ENCODE peak calls at places on chromosomes 5 and 9, in nine cellular contexts. M is coronary artery, F is BE2C, P is right lobe of liver, N is cardiac muscle cell, X is Calu3, K is IMR-90, J is fibroblast of pulmonary artery, C is tibial artery. T is an unnamed sample.

GRCh38 chr9:22157271-22157670 is 148.2 kb upstream of the CDKN2B start:
- DNase-seq in K (peak), P (no peak), C (no peak), X (no peak), J (no peak), M (no peak), F (no peak), N (no peak), T (no peak)

GRCh38 chr9:32423371-32423770 is 38.9 kb downstream of the ACO1 start:
- DNase-seq in K (peak), M (no peak), F (no peak), X (peak), P (no peak), N (no peak), C (no peak), J (peak), T (peak)

GRCh38 chr9:92686954-92687353 is 17.0 kb upstream of the IPPK start:
- DNase-seq in F (no peak), C (no peak), M (peak), P (no peak), K (no peak), X (no peak), N (no peak), J (peak), T (no peak)

GRCh38 chr5:142325677-142326479 is 1.1 kb upstream of the SPRY4 start:
- DNase-seq in X (peak), J (peak), C (no peak), P (peak), F (peak), K (peak), N (peak), M (no peak), T (peak)

GRCh38 chr9:98248737-98249474 is 6.5 kb downstream of the TBC1D2 start:
- DNase-seq in X (peak), C (peak), N (no peak), K (peak), M (peak), P (peak), F (no peak), J (peak), T (peak)

GRCh38 chr5:16784088-16784487 is 152.0 kb downstream of the MYO10 start:
- DNase-seq in X (no peak), C (no peak), J (peak), M (no peak), F (no peak), K (peak), P (no peak), N (no peak), T (peak)

GRCh38 chr5:5141625-5142527 is 1.7 kb downstream of the ADAMTS16 start:
- DNase-seq in M (no peak), X (peak), K (peak), J (peak), P (no peak), F (peak), C (no peak), N (peak), T (peak)

GRCh38 chr5:73764586-73764985 is 138.6 kb downstream of the ARHGEF28 start:
- DNase-seq in X (peak), K (peak), P (no peak), M (no peak), N (no peak), C (no peak), J (peak), F (no peak), T (peak)

GRCh38 chr9:137438591-137439157 is 2.5 kb downstream of the ENTPD8 start:
- DNase-seq in N (no peak), M (no peak), P (peak), J (no peak), F (peak), X (no peak), K (no peak), C (no peak), T (no peak)

GRCh38 chr9:114671605-114672004 is 10.4 kb downstream of the TEX48 start:
- DNase-seq in F (no peak), C (no peak), X (no peak), J (no peak), M (no peak), P (no peak), K (no peak), N (no peak), T (no peak)

GRCh38 chr5:171107650-171108049 is 201.4 kb upstream of the TLX3 start:
- DNase-seq in M (no peak), X (no peak), K (no peak), P (no peak), N (no peak), J (no peak), C (no peak), F (no peak), T (no peak)

GRCh38 chr5:113382736-113383135 is 52.1 kb downstream of the TSSK1B start:
- DNase-seq in M (no peak), C (no peak), N (no peak), K (no peak), P (no peak), J (peak), X (no peak), F (no peak), T (no peak)

GRCh38 chr5:109961755-109962154 is 272.0 kb downstream of the MAN2A1 start:
- DNase-seq in C (no peak), K (no peak), P (no peak), M (no peak), J (no peak), F (no peak), N (no peak), X (no peak), T (peak)

GRCh38 chr5:169354263-169354662 is 53.3 kb upstream of the SLIT3 start:
- DNase-seq in X (no peak), F (no peak), C (no peak), N (no peak), K (peak), J (no peak), M (no peak), P (no peak), T (peak)

GRCh38 chr5:107468286-107468685 is 202.5 kb downstream of the EFNA5 start:
- DNase-seq in P (no peak), X (no peak), C (no peak), J (no peak), M (no peak), F (no peak), K (no peak), N (peak), T (no peak)

GRCh38 chr9:98784855-98785254 is 11.5 kb downstream of the ANKS6 start:
- DNase-seq in J (no peak), K (no peak), P (no peak), X (no peak), C (no peak), F (no peak), M (no peak), N (no peak), T (no peak)

GRCh38 chr5:58016329-58016728 is 443.6 kb downstream of the PLK2 start:
- DNase-seq in F (no peak), N (no peak), M (no peak), P (no peak), C (no peak), X (no peak), K (peak), J (peak), T (no peak)

GRCh38 chr5:91885291-91886265 is 502.5 kb upstream of the ARRDC3 start:
- DNase-seq in N (no peak), C (no peak), P (no peak), F (no peak), M (no peak), K (no peak), X (peak), J (no peak), T (no peak)

GRCh38 chr5:157948738-157949410 is 89.9 kb upstream of the CLINT1 start:
- DNase-seq in N (peak), X (peak), P (peak), F (peak), J (peak), M (peak), K (peak), C (peak), T (peak)

GRCh38 chr9:88476491-88477271 is 58.3 kb upstream of the NXNL2 start:
- DNase-seq in M (no peak), K (peak), N (peak), P (no peak), J (no peak), C (no peak), F (no peak), X (no peak), T (no peak)

GRCh38 chr5:169703803-169704202 is 66.7 kb downstream of the DOCK2 start:
- DNase-seq in P (no peak), J (no peak), N (no peak), F (no peak), X (no peak), K (no peak), M (no peak), C (no peak), T (no peak)

GRCh38 chr5:120655828-120656435 is 191.8 kb downstream of the PRR16 start:
- DNase-seq in N (peak), J (peak), P (no peak), F (peak), M (no peak), C (no peak), X (peak), K (peak), T (no peak)

GRCh38 chr5:132446621-132447020 is 44.0 kb downstream of the IRF1 start:
- DNase-seq in J (peak), P (peak), F (no peak), K (peak), C (peak), X (no peak), M (no peak), N (no peak), T (no peak)

GRCh38 chr5:976849-977751 is 31.5 kb upstream of the NKD2 start:
- DNase-seq in J (no peak), N (no peak), P (no peak), F (no peak), M (peak), X (no peak), K (no peak), C (peak), T (peak)

GRCh38 chr5:121937762-121938161 is 24.0 kb upstream of the SRFBP1 start:
- DNase-seq in P (no peak), N (no peak), K (no peak), M (no peak), X (no peak), F (no peak), C (no peak), J (peak), T (no peak)

GRCh38 chr5:12865529-12865928 is 961.3 kb upstream of the CTNND2 start:
- DNase-seq in K (no peak), N (no peak), C (no peak), J (peak), X (no peak), F (no peak), M (no peak), P (no peak), T (no peak)

DNA sequence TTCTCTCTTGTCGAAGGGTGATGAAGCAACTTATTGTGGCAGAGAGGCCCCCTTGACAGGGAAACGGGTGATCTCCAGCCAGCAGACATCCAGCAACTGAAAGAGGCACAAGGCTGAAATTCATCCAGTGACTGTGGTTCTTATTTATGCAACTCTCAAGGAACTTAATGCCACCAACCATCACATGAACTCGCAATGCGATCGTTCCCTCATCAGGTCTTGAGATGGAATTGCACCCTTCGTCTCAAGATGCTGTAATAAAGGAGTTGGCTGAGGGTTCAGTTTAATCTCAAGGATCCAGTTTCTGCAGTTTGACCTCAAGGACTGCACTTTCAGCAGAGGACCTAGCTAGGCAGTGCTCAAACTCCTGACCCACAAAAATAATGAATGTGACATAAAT is 957.6 kb upstream of the CTNND2 start:
- DNase-seq in J (no peak), F (no peak), K (no peak), M (no peak), P (no peak), N (peak), X (no peak), C (no peak), T (no peak)
- TF ChIP-seq CTCF in J (no peak), F (no peak), K (no peak), M (no peak), P (no peak), N (no peak), X (no peak), C (no peak), T (no peak)

GRCh38 chr9:108468364-108468763 is 387.4 kb downstream of the ACTL7B start:
- DNase-seq in N (peak), C (no peak), F (peak), M (no peak), P (no peak), J (peak), K (peak), X (peak), T (no peak)
- TF ChIP-seq CTCF in N (peak), C (no peak), F (peak), M (no peak), P (peak), J (peak), K (peak), X (no peak), T (peak)

GRCh38 chr5:62783374-62784057 is 204.9 kb downstream of the LRRC70 start:
- DNase-seq in F (no peak), C (no peak), K (no peak), N (no peak), P (no peak), M (no peak), J (no peak), X (no peak), T (no peak)

GRCh38 chr5:62778327-62779009 is 199.8 kb downstream of the LRRC70 start:
- DNase-seq in F (no peak), C (no peak), P (no peak), X (no peak), J (no peak), M (no peak), K (no peak), N (no peak), T (peak)

GRCh38 chr5:62780888-62781287 is 202.3 kb downstream of the LRRC70 start:
- DNase-seq in P (no peak), M (no peak), N (no peak), X (no peak), F (no peak), C (no peak), K (no peak), J (no peak), T (no peak)

GRCh38 chr5:62780230-62780629 is 201.6 kb downstream of the LRRC70 start:
- DNase-seq in P (no peak), N (no peak), F (no peak), J (no peak), K (no peak), C (no peak), X (no peak), M (no peak), T (no peak)

DNA sequence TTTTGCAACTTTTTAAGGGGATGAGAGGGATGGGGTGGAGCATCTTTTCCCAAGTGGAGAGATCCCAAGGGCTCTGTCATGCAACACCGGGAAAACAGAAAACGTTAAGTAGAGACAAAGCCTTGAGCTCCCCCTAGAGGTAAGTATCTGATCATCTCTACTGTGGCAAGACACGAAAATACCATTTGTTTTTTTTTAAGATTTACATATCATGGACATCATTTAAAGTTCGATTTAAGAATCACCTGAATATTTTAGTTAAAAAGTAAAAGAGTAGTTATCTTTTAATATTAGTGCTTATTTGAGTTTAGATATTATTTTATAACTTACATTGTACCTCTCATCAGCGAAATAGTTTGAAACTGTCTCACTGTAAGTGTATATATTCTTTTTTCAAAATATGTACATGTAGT is 200.4 kb downstream of the LRRC70 start:
- DNase-seq in M (no peak), J (peak), X (peak), K (peak), P (no peak), F (peak), C (no peak), N (peak), T (peak)
- TF ChIP-seq CTCF in M (peak), J (peak), X (peak), K (peak), P (peak), F (peak), C (peak), N (peak), T (peak)

GRCh38 chr9:91089405-91090131 is 272.1 kb downstream of the AUH start:
- DNase-seq in X (peak), K (peak), J (peak), C (no peak), N (peak), F (no peak), M (peak), P (no peak), T (no peak)
- TF ChIP-seq CTCF in X (no peak), K (peak), J (peak), C (peak), N (peak), F (peak), M (no peak), P (peak), T (peak)

DNA sequence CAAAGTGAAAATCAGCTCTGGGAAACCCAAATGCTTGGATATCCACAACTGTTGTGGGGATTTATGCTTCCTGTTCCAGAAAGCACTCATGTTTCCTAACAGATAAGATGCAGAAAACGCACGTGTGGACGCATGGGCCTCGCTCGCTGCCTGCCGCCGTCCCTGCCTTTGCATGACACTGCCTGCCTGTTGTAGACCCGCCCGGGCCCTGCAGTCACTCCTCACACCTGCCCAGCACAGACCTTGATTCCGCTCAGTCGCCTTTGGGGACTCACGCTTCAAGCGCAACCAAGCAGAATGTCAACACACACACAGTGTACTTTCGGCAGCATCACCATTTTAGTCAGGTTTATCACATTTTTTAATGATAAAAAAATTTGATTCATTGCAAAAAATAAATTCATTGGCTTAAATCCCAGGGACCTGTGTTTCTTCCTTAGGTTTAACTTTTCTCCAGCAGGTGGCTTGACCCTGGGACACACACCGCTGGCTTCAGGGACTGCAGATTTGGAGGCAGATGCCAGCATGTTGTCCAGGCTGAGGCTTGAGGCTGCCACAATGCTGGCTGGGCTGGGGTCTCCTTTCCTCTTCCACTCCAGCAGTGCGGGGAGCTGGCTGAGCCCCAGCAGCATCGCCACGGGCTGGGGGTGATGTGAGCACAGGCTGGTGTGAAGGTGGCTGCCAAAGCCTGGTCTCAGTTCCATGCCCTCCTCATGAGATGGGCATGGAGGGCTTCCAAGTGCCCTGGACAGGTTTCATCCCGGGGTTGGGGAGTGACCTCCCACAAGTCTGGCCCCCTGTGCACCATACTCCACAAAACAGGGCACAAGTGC is 416.9 kb upstream of the IRX4 start:
- DNase-seq in C (peak), K (no peak), J (no peak), N (no peak), M (peak), X (no peak), P (no peak), F (no peak), T (no peak)
- TF ChIP-seq CTCF in C (no peak), K (no peak), J (no peak), N (no peak), M (no peak), X (no peak), P (no peak), F (no peak), T (no peak)

GRCh38 chr5:124043456-124043855 is 531.5 kb downstream of the CSNK1G3 start:
- DNase-seq in F (peak), P (no peak), C (no peak), K (no peak), J (no peak), N (no peak), M (no peak), X (peak), T (peak)
- TF ChIP-seq CTCF in F (peak), P (no peak), C (no peak), K (no peak), J (peak), N (peak), M (no peak), X (no peak), T (no peak)

GRCh38 chr9:117046666-117047327 is 359.7 kb downstream of the TRIM32 start:
- DNase-seq in J (peak), F (no peak), X (no peak), C (no peak), P (no peak), K (no peak), N (no peak), M (no peak), T (no peak)
- TF ChIP-seq CTCF in J (peak), F (peak), X (no peak), C (no peak), P (no peak), K (peak), N (peak), M (no peak), T (no peak)

T was measured in osteoblast.